ENCODE peak calls at places on chromosome 22, in five cellular contexts. One of them, this sample, is unnamed.

GRCh38 chr22:47310601-47311000 is 548.2 kb downstream of the TBC1D22A start:
- DNase-seq in fibroblast of mammary gland: no peak
- DNase-seq in AG04450: no peak
- DNase-seq in GM20000: no peak
- DNase-seq in transverse colon: no peak
- DNase-seq in this sample: no peak

GRCh38 chr22:37801946-37802309 is 5.8 kb upstream of the GCAT start:
- DNase-seq in GM20000: no peak
- DNase-seq in fibroblast of mammary gland: no peak
- DNase-seq in transverse colon: no peak
- DNase-seq in AG04450: no peak
- DNase-seq in this sample: no peak

GRCh38 chr22:27008454-27008853 is 351.1 kb downstream of the MIAT start:
- DNase-seq in AG04450: no peak
- DNase-seq in fibroblast of mammary gland: no peak
- DNase-seq in GM20000: no peak
- DNase-seq in transverse colon: no peak
- DNase-seq in this sample: no peak

GRCh38 chr22:31022516-31022915 is 53.5 kb downstream of the TUG1 start:
- DNase-seq in AG04450: no peak
- DNase-seq in GM20000: no peak
- DNase-seq in fibroblast of mammary gland: no peak
- DNase-seq in transverse colon: no peak
- DNase-seq in this sample: no peak

GRCh38 chr22:50274311-50274710 is 4.1 kb upstream of the MAPK11 start:
- DNase-seq in fibroblast of mammary gland: peak; percentile 62
- DNase-seq in GM20000: peak; percentile 79
- DNase-seq in AG04450: no peak
- DNase-seq in transverse colon: peak; percentile 66
- DNase-seq in this sample: peak; percentile 69

GRCh38 chr22:43263645-43264514 is 76.9 kb upstream of the TTLL12 start:
- DNase-seq in GM20000: peak; percentile 86
- DNase-seq in transverse colon: peak; percentile 69
- DNase-seq in fibroblast of mammary gland: peak; percentile 55
- DNase-seq in AG04450: peak; percentile 15
- DNase-seq in this sample: peak; percentile 97

GRCh38 chr22:46098525-46099475 is 51.5 kb upstream of the PPARA start:
- DNase-seq in AG04450: no peak
- DNase-seq in GM20000: no peak
- DNase-seq in fibroblast of mammary gland: no peak
- DNase-seq in transverse colon: no peak
- DNase-seq in this sample: no peak

GRCh38 chr22:22884888-22885840 is 2.5 kb upstream of the IGLL5 start:
- DNase-seq in fibroblast of mammary gland: no peak
- DNase-seq in transverse colon: peak; percentile 77
- DNase-seq in GM20000: peak; percentile 87
- DNase-seq in AG04450: no peak
- DNase-seq in this sample: peak; percentile 90

GRCh38 chr22:43005106-43005505 is 9.8 kb downstream of the PACSIN2 start:
- DNase-seq in GM20000: no peak
- DNase-seq in transverse colon: no peak
- DNase-seq in AG04450: no peak
- DNase-seq in fibroblast of mammary gland: peak; percentile 45
- DNase-seq in this sample: no peak

GRCh38 chr22:35177811-35178210 is 79.5 kb upstream of the HMGXB4 start:
- DNase-seq in transverse colon: no peak
- DNase-seq in fibroblast of mammary gland: no peak
- DNase-seq in AG04450: no peak
- DNase-seq in GM20000: no peak
- DNase-seq in this sample: no peak

GRCh38 chr22:22235564-22235963 is 9.0 kb upstream of the VPREB1 start:
- DNase-seq in AG04450: no peak
- DNase-seq in GM20000: peak; percentile 70
- DNase-seq in fibroblast of mammary gland: peak; percentile 34
- DNase-seq in transverse colon: peak; percentile 46
- DNase-seq in this sample: peak; percentile 81

GRCh38 chr22:31148953-31149627 is 8.8 kb upstream of the PLA2G3 start:
- DNase-seq in transverse colon: peak; percentile 77
- DNase-seq in AG04450: peak; percentile 54
- DNase-seq in fibroblast of mammary gland: peak; percentile 75
- DNase-seq in GM20000: peak; percentile 71
- DNase-seq in this sample: peak; percentile 60

GRCh38 chr22:47190957-47191323 is 428.5 kb downstream of the TBC1D22A start:
- DNase-seq in fibroblast of mammary gland: no peak
- DNase-seq in transverse colon: no peak
- DNase-seq in GM20000: no peak
- DNase-seq in AG04450: no peak
- DNase-seq in this sample: no peak

GRCh38 chr22:23207786-23208325 is 27.5 kb downstream of the BCR start:
- DNase-seq in fibroblast of mammary gland: no peak
- DNase-seq in GM20000: no peak
- DNase-seq in transverse colon: no peak
- DNase-seq in AG04450: no peak
- DNase-seq in this sample: no peak

GRCh38 chr22:17194213-17194612 is 25.0 kb downstream of the ADA2 start:
- DNase-seq in transverse colon: no peak
- DNase-seq in fibroblast of mammary gland: no peak
- DNase-seq in AG04450: no peak
- DNase-seq in GM20000: no peak
- DNase-seq in this sample: no peak

GRCh38 chr22:22959147-22959827 is 71.7 kb downstream of the IGLL5 start:
- DNase-seq in transverse colon: peak; percentile 81
- DNase-seq in AG04450: peak; percentile 36
- DNase-seq in fibroblast of mammary gland: peak; percentile 59
- DNase-seq in GM20000: peak; percentile 57
- DNase-seq in this sample: peak; percentile 90

GRCh38 chr22:37457093-37457893 is 28.9 kb downstream of the MFNG start:
- DNase-seq in fibroblast of mammary gland: peak; percentile 56
- DNase-seq in GM20000: peak; percentile 84
- DNase-seq in transverse colon: peak; percentile 84
- DNase-seq in AG04450: no peak
- DNase-seq in this sample: peak; percentile 91

GRCh38 chr22:16827506-16827905 is 2.3 kb upstream of the XKR3 start:
- DNase-seq in transverse colon: no peak
- DNase-seq in GM20000: no peak
- DNase-seq in AG04450: no peak
- DNase-seq in fibroblast of mammary gland: no peak
- DNase-seq in this sample: no peak

GRCh38 chr22:20239063-20239950 is 28.8 kb downstream of the RTN4R start:
- DNase-seq in AG04450: no peak
- DNase-seq in transverse colon: peak; percentile 19
- DNase-seq in fibroblast of mammary gland: peak; percentile 14
- DNase-seq in GM20000: peak; percentile 74
- DNase-seq in this sample: peak; percentile 66

GRCh38 chr22:39519681-39520053 is 695 bp upstream of the ATF4 start:
- DNase-seq in fibroblast of mammary gland: no peak
- DNase-seq in AG04450: no peak
- DNase-seq in transverse colon: peak; percentile 69
- DNase-seq in GM20000: peak; percentile 66
- DNase-seq in this sample: no peak
- TF ChIP-seq CTCF in fibroblast of mammary gland: no peak
- TF ChIP-seq CTCF in AG04450: peak; percentile 16
- TF ChIP-seq CTCF in transverse colon: no peak
- TF ChIP-seq CTCF in GM20000: peak; percentile 54
- TF ChIP-seq CTCF in this sample: no peak

GRCh38 chr22:29603358-29604191 is at the start of gene NF2:
- DNase-seq in transverse colon: peak; percentile 99
- DNase-seq in fibroblast of mammary gland: peak; percentile 99
- DNase-seq in GM20000: peak; percentile 99
- DNase-seq in AG04450: peak; percentile 98
- DNase-seq in this sample: peak; percentile 99
- TF ChIP-seq CTCF in transverse colon: no peak
- TF ChIP-seq CTCF in fibroblast of mammary gland: no peak
- TF ChIP-seq CTCF in GM20000: no peak
- TF ChIP-seq CTCF in AG04450: no peak
- TF ChIP-seq CTCF in this sample: no peak

GRCh38 chr22:32444068-32444467 is 20.2 kb downstream of the BPIFC start:
- DNase-seq in fibroblast of mammary gland: peak; percentile 2
- DNase-seq in transverse colon: peak; percentile 43
- DNase-seq in GM20000: peak; percentile 27
- DNase-seq in AG04450: no peak
- DNase-seq in this sample: peak; percentile 37
- TF ChIP-seq CTCF in fibroblast of mammary gland: peak; percentile 4
- TF ChIP-seq CTCF in transverse colon: peak; percentile 29
- TF ChIP-seq CTCF in GM20000: no peak
- TF ChIP-seq CTCF in AG04450: no peak
- TF ChIP-seq CTCF in this sample: peak; percentile 33

GRCh38 chr22:28016781-28017557 is 97.9 kb upstream of the PITPNB start:
- DNase-seq in transverse colon: peak; percentile 5
- DNase-seq in AG04450: no peak
- DNase-seq in GM20000: no peak
- DNase-seq in fibroblast of mammary gland: no peak
- DNase-seq in this sample: no peak
- TF ChIP-seq CTCF in transverse colon: no peak
- TF ChIP-seq CTCF in AG04450: no peak
- TF ChIP-seq CTCF in GM20000: no peak
- TF ChIP-seq CTCF in fibroblast of mammary gland: no peak
- TF ChIP-seq CTCF in this sample: no peak

GRCh38 chr22:41197808-41198585 is 7.1 kb upstream of the L3MBTL2 start:
- DNase-seq in AG04450: no peak
- DNase-seq in fibroblast of mammary gland: no peak
- DNase-seq in GM20000: no peak
- DNase-seq in transverse colon: peak; percentile 56
- DNase-seq in this sample: peak; percentile 78
- TF ChIP-seq CTCF in AG04450: no peak
- TF ChIP-seq CTCF in fibroblast of mammary gland: no peak
- TF ChIP-seq CTCF in GM20000: no peak
- TF ChIP-seq CTCF in transverse colon: no peak
- TF ChIP-seq CTCF in this sample: no peak

GRCh38 chr22:44736581-44737413 is 15.6 kb upstream of the ARHGAP8 start:
- DNase-seq in fibroblast of mammary gland: no peak
- DNase-seq in GM20000: no peak
- DNase-seq in AG04450: no peak
- DNase-seq in transverse colon: no peak
- DNase-seq in this sample: no peak
- TF ChIP-seq CTCF in fibroblast of mammary gland: no peak
- TF ChIP-seq CTCF in GM20000: no peak
- TF ChIP-seq CTCF in AG04450: no peak
- TF ChIP-seq CTCF in transverse colon: no peak
- TF ChIP-seq CTCF in this sample: no peak

DNA sequence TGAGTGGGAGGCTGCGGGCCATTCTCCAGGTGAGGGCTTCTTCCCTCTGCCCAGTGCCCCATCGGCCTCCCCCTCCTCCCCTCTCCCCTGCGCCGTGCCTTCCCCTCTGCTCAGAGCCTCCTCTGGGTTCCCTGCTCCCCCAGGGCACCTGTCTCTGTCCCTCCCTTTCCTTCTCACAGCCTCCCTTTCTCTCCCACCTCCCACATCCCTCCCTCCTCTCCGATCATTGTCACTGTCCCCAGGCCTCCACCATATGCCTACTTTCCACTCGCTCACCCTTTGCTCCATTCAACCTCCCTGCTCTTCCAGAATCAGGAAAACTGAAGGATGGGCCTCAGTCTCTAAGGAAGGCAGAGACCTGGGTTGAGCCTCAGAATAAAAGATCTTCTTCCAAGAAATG is 9.9 kb upstream of the APOBEC3H start:
- DNase-seq in AG04450: no peak
- DNase-seq in GM20000: no peak
- DNase-seq in transverse colon: no peak
- DNase-seq in fibroblast of mammary gland: no peak
- DNase-seq in this sample: no peak
- TF ChIP-seq CTCF in AG04450: no peak
- TF ChIP-seq CTCF in GM20000: no peak
- TF ChIP-seq CTCF in transverse colon: no peak
- TF ChIP-seq CTCF in fibroblast of mammary gland: no peak
- TF ChIP-seq CTCF in this sample: no peak

DNA sequence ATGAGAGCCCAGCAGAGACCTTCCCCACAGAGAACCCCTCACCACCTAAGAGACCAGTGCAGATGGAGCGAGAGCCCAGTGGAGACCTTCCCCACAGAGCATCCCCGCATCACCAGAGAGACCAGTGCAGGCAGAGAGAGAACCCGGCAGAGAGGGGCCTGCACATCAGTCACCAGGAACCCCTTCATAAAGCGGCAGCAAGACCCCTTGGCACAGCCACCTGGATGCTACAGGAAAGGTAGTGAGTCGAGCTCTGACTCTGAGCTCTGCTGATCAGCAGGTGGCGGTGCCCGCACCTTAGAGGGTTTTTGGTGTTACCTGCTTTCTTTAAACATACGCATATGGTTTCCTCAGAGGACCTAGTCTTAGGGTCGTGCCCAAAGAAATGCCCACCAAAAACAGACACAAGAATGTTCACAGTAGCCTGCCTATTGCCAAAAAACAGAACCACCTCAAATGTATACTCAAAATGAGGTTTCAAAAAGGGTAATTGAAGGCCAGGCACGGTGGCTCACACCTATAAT is 678.7 kb downstream of the BRD1 start:
- DNase-seq in AG04450: no peak
- DNase-seq in GM20000: no peak
- DNase-seq in transverse colon: no peak
- DNase-seq in fibroblast of mammary gland: no peak
- DNase-seq in this sample: no peak
- TF ChIP-seq CTCF in AG04450: no peak
- TF ChIP-seq CTCF in GM20000: no peak
- TF ChIP-seq CTCF in transverse colon: no peak
- TF ChIP-seq CTCF in fibroblast of mammary gland: no peak
- TF ChIP-seq CTCF in this sample: no peak

This sample was measured in activated CD8-positive, alpha-beta T cell treated with anti-CD3 and anti-CD28 coated beads for 36 hours.